ENCODE peak calls at places on chromosomes 4 and X, in four cellular contexts. P is WTC11, R is NCI-H2171, D is astrocyte of the cerebellum. Y is an unnamed sample.

GRCh38 chr4:154602404-154603020 is 9.9 kb downstream of the FGG start:
- DNase-seq in P (no peak), R (no peak), D (no peak), Y (no peak)

GRCh38 chrX:134886201-134886600 is 104.6 kb upstream of the SMIM10 start:
- DNase-seq in P (no peak), R (no peak), D (no peak), Y (no peak)

GRCh38 chr4:145881991-145882390 is 56.6 kb downstream of the ZNF827 start:
- DNase-seq in P (peak), R (peak), D (no peak), Y (no peak)

GRCh38 chrX:132909643-132910042 is 48.8 kb downstream of the HS6ST2 start:
- DNase-seq in P (no peak), R (no peak), D (peak), Y (no peak)

GRCh38 chr4:151472711-151473110 is 63.7 kb downstream of the FHIP1A start:
- DNase-seq in P (no peak), R (no peak), D (no peak), Y (no peak)

GRCh38 chr4:148216321-148216720 is 225.9 kb downstream of the NR3C2 start:
- DNase-seq in P (no peak), R (no peak), D (no peak), Y (no peak)

GRCh38 chr4:34791224-34791623 is 1453.1 kb downstream of the ARAP2 start:
- DNase-seq in P (no peak), R (no peak), D (no peak), Y (no peak)

GRCh38 chr4:42750831-42751230 is 93.9 kb upstream of the ATP8A1 start:
- DNase-seq in P (no peak), R (peak), D (peak), Y (no peak)

GRCh38 chr4:25075851-25076250 is 45.1 kb upstream of the LGI2 start:
- DNase-seq in P (no peak), R (no peak), D (no peak), Y (no peak)

GRCh38 chr4:44535981-44536380 is 87.4 kb upstream of the KCTD8 start:
- DNase-seq in P (no peak), R (no peak), D (no peak), Y (no peak)

GRCh38 chrX:74349387-74349786 is 45.4 kb downstream of the ZCCHC13 start:
- DNase-seq in P (no peak), R (no peak), D (peak), Y (no peak)

GRCh38 chrX:152821145-152821765 is 9.3 kb downstream of the CETN2 start:
- DNase-seq in P (peak), R (peak), D (peak), Y (peak)

GRCh38 chr4:84493092-84493850 is 5.8 kb downstream of the NKX6-1 start:
- DNase-seq in P (peak), R (no peak), D (no peak), Y (no peak)

GRCh38 chr4:127782275-127783025 is at the start of gene HSPA4L:
- DNase-seq in P (peak), R (peak), D (no peak), Y (peak)

GRCh38 chrX:150730719-150731118 is 37.5 kb downstream of the MTMR1 start:
- DNase-seq in P (no peak), R (no peak), D (peak), Y (no peak)

GRCh38 chrX:131650637-131651410 is 107.0 kb downstream of the OR13H1 start:
- DNase-seq in P (no peak), R (no peak), D (peak), Y (no peak)

GRCh38 chr4:177064724-177065394 is 244.8 kb upstream of the NEIL3 start:
- DNase-seq in P (peak), R (no peak), D (no peak), Y (no peak)

GRCh38 chr4:140884431-140885058 is 128.4 kb upstream of the TBC1D9 start:
- DNase-seq in P (peak), R (peak), D (peak), Y (peak)

GRCh38 chrX:47587091-47587891 is 5.1 kb downstream of the TIMP1 start:
- DNase-seq in P (no peak), R (no peak), D (no peak), Y (no peak)

GRCh38 chrX:150594584-150594983 is 26.2 kb downstream of the MTM1 start:
- DNase-seq in P (no peak), R (no peak), D (no peak), Y (no peak)

GRCh38 chr4:110417151-110417550 is 58.8 kb upstream of the ENPEP start:
- DNase-seq in P (no peak), R (no peak), D (no peak), Y (no peak)

GRCh38 chrX:10660171-10660570 is 39.8 kb upstream of the MID1 start:
- DNase-seq in P (peak), R (no peak), D (no peak), Y (peak)

GRCh38 chrX:131322646-131323045 is 33.5 kb upstream of the IGSF1 start:
- DNase-seq in P (no peak), R (no peak), D (no peak), Y (no peak)

GRCh38 chrX:47380268-47380667 is 9.9 kb downstream of the ZNF157 start:
- DNase-seq in P (no peak), R (no peak), D (no peak), Y (no peak)

GRCh38 chr4:77600521-77601451 is 4.8 kb upstream of the CXCL13 start:
- DNase-seq in P (peak), R (no peak), D (peak), Y (no peak)

GRCh38 chr4:152920768-152921167 is 15.4 kb upstream of the FHDC1 start:
- DNase-seq in P (no peak), R (no peak), D (no peak), Y (no peak)

GRCh38 chr4:185421366-185422124 is 4.2 kb downstream of the UFSP2 start:
- DNase-seq in P (no peak), R (no peak), D (peak), Y (no peak)

GRCh38 chr4:63080929-63081328 is 1328.3 kb downstream of the TECRL start:
- DNase-seq in P (no peak), R (no peak), D (no peak), Y (no peak)